ENCODE peak calls at places on chromosomes 12 and 14, in five cellular contexts. H is fibroblast of lung, T is left ventricle myocardium inferior, A is lung, L is Peyer's patch. R is an unnamed sample. For H3K4me1, the result is how much of the 10 kb centered on the place peaks cover.

GRCh38 chr12:93174048-93174447 is 203.7 kb upstream of the NUDT4 start:
- DNase-seq in H (peak), T (no peak), A (no peak), L (no peak), R (no peak)

GRCh38 chr12:26124491-26125450 is at the start of gene BHLHE41:
- DNase-seq in H (peak), T (peak), A (peak), L (peak), R (no peak)

GRCh38 chr12:661720-662486 is 1.3 kb downstream of the NINJ2 start:
- DNase-seq in H (no peak), T (peak), A (no peak), L (no peak), R (no peak)

GRCh38 chr14:80618751-80619329 is 322.7 kb downstream of the CEP128 start:
- DNase-seq in H (peak), T (no peak), A (no peak), L (no peak), R (no peak)

GRCh38 chr12:124399622-124400021 is 104.7 kb downstream of the RFLNA start:
- DNase-seq in H (no peak), T (no peak), A (no peak), L (peak), R (peak)

GRCh38 chr14:68663385-68664076 is 129.3 kb downstream of the ZFP36L1 start:
- DNase-seq in H (peak), T (no peak), A (no peak), L (no peak), R (peak)

GRCh38 chr12:71456316-71456715 is 16.7 kb downstream of the LGR5 start:
- DNase-seq in H (no peak), T (no peak), A (no peak), L (no peak), R (no peak)

GRCh38 chr12:55737581-55738112 is 5.3 kb upstream of the GDF11 start:
- DNase-seq in H (no peak), T (no peak), A (no peak), L (peak), R (no peak)

GRCh38 chr14:58331111-58331510 is 32.8 kb downstream of the ARID4A start:
- DNase-seq in H (peak), T (peak), A (peak), L (peak), R (peak)

GRCh38 chr12:124786065-124786964 is 77.3 kb downstream of the SCARB1 start:
- DNase-seq in H (peak), T (peak), A (peak), L (peak), R (no peak)

GRCh38 chr14:91327201-91327600 is 82.7 kb upstream of the GPR68 start:
- DNase-seq in H (no peak), T (no peak), A (no peak), L (no peak), R (no peak)

GRCh38 chr14:101518611-101519048 is 42.7 kb upstream of the DIO3 start:
- DNase-seq in H (no peak), T (no peak), A (no peak), L (peak), R (no peak)

GRCh38 chr14:100711493-100711892 is 15.2 kb upstream of the DLK1 start:
- DNase-seq in H (no peak), T (peak), A (no peak), L (no peak), R (no peak)

GRCh38 chr14:78399316-78399889 is 229.2 kb downstream of the NRXN3 start:
- DNase-seq in H (peak), T (no peak), A (no peak), L (no peak), R (peak)

GRCh38 chr12:22821985-22822384 is 197.0 kb downstream of the ETNK1 start:
- DNase-seq in H (no peak), T (no peak), A (no peak), L (no peak), R (no peak)

GRCh38 chr14:73457050-73457934 is 1.1 kb downstream of the NUMB start:
- DNase-seq in H (peak), T (peak), A (peak), L (peak), R (no peak)

GRCh38 chr12:52232233-52232915 is 669 bp upstream of the KRT7 start:
- DNase-seq in H (no peak), T (no peak), A (no peak), L (no peak), R (no peak)

GRCh38 chr14:61308198-61308597 is 13.2 kb upstream of the PRKCH start:
- DNase-seq in H (no peak), T (no peak), A (no peak), L (no peak), R (no peak)

GRCh38 chr12:111444314-111444705 is 38.6 kb downstream of the SH2B3 start:
- DNase-seq in H (no peak), T (no peak), A (no peak), L (peak), R (no peak)

GRCh38 chr14:101001311-101002069 is 98.0 kb upstream of the RTL1 start:
- DNase-seq in H (peak), T (no peak), A (no peak), L (no peak), R (no peak)

GRCh38 chr12:28966049-28966778 is 182.9 kb upstream of the FAR2 start:
- DNase-seq in H (peak), T (peak), A (peak), L (no peak), R (no peak)

GRCh38 chr12:109449845-109450532 is 27.1 kb downstream of the KCTD10 start:
- DNase-seq in H (no peak), T (no peak), A (no peak), L (no peak), R (no peak)

GRCh38 chr14:67575684-67576083 is 24.4 kb downstream of the PIGH start:
- DNase-seq in H (no peak), T (no peak), A (no peak), L (peak), R (no peak)

GRCh38 chr14:65117795-65118746 is 15.8 kb upstream of the MAX start:
- DNase-seq in H (no peak), T (no peak), A (no peak), L (no peak), R (no peak)

GRCh38 chr12:105769486-105769885 is 369.3 kb downstream of the NUAK1 start:
- DNase-seq in H (peak), T (no peak), A (no peak), L (no peak), R (no peak)

GRCh38 chr12:121811434-121812319 is 7.9 kb downstream of the SETD1B start:
- DNase-seq in H (peak), T (peak), A (peak), L (peak), R (peak)

GRCh38 chr14:34971801-34972200 is 11.0 kb upstream of the SRP54 start:
- DNase-seq in H (no peak), T (no peak), A (no peak), L (no peak), R (no peak)

GRCh38 chr14:66600416-66600815 is 92.5 kb downstream of the GPHN start:
- DNase-seq in H (peak), T (no peak), A (no peak), L (no peak), R (no peak)

GRCh38 chr14:63853831-63854293 is 1.1 kb downstream of the SYNE2 start:
- DNase-seq in H (peak), T (peak), A (peak), L (peak), R (peak)

GRCh38 chr14:65776193-65776592 is 363.7 kb downstream of the FUT8 start:
- DNase-seq in H (peak), T (no peak), A (no peak), L (no peak), R (no peak)

GRCh38 chr12:24839268-24839791 is 109.6 kb downstream of the BCAT1 start:
- DNase-seq in H (no peak), T (no peak), A (no peak), L (no peak), R (no peak)

GRCh38 chr12:79645235-79645630 is 45.5 kb downstream of the PAWR start:
- DNase-seq in H (no peak), T (no peak), A (no peak), L (no peak), R (no peak)

GRCh38 chr12:52207895-52208294 is 16.1 kb upstream of the KRT80 start:
- DNase-seq in H (peak), T (peak), A (no peak), L (no peak), R (no peak)

GRCh38 chr14:82438416-82438815 is 904.8 kb upstream of the SEL1L start:
- DNase-seq in H (no peak), T (no peak), A (no peak), L (no peak), R (no peak)

GRCh38 chr12:1630827-1631591 is 2.0 kb downstream of the WNT5B start:
- DNase-seq in H (peak), T (no peak), A (no peak), L (no peak), R (no peak)

GRCh38 chr12:58668831-58669230 is 251.5 kb downstream of the LRIG3 start:
- DNase-seq in H (no peak), T (no peak), A (no peak), L (no peak), R (no peak)

GRCh38 chr14:95408731-95409471 is 89.2 kb upstream of the CLMN start:
- DNase-seq in H (no peak), T (no peak), A (no peak), L (no peak), R (no peak)

DNA sequence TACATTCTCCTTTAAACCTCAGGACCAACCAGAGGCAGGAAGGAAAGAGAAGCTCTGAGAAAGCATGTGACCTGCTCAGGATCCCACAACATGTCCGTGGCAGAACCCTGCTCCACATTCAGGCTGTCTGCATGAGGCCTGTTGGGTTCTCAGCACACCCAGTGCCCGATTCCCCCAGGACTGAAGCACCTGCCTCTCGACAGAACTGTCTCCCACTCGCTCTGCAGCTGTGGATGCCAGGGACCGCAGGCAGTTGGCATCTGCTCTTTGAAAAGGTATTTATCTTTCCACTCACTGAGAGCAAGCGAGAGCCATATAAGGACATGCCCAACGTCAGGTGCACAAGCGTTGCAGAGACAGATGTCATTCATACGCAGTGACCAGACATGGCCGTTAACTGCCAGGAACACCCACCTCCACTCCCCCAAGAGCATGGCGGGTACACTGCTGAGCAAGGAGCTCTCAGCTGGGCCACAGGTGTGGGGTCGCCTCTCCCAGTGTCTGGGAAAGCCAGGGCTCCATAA is 18.9 kb downstream of the PITPNM2 start:
- DNase-seq in H (no peak), T (no peak), A (peak), L (peak), R (peak)
- H3K27ac ChIP-seq in H (no peak), T (peak), A (peak), L (peak), R (peak)

GRCh38 chr12:113135178-113136127 is at the start of gene RASAL1:
- DNase-seq in H (no peak), T (no peak), A (no peak), L (peak), R (peak)
- H3K4me1 ChIP-seq in H (under half), T (under half), A (under half), L (under half), R (under half)

GRCh38 chr12:15716566-15716965 is 72.6 kb downstream of the EPS8 start:
- DNase-seq in H (peak), T (no peak), A (no peak), L (no peak), R (no peak)

GRCh38 chr12:15712823-15713663 is 76.1 kb downstream of the EPS8 start:
- DNase-seq in H (no peak), T (peak), A (peak), L (peak), R (no peak)

GRCh38 chr12:15712160-15712559 is 77.0 kb downstream of the EPS8 start:
- DNase-seq in H (no peak), T (no peak), A (no peak), L (no peak), R (no peak)

GRCh38 chr12:15710860-15711510 is 78.2 kb downstream of the EPS8 start:
- DNase-seq in H (no peak), T (no peak), A (no peak), L (no peak), R (no peak)

DNA sequence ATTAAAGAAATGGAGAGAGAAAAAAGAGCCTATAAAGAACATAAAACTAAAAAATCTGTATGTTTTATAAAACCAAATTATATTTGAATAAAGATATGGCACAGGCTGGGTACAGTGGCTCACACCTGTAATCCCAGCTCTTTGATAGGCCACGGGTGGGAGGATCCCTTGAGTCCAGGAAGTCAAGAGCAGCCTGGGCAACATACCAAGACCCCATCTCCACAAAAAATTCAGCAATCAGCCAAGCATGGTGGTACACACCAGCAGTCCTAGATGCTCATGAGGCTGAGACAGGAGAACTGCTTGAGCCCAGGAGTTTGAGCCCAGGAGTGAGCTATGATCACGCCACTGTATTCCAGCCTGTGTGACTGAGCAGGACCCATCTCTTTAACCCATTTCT is 74.9 kb downstream of the EPS8 start:
- DNase-seq in H (no peak), T (no peak), A (no peak), L (no peak), R (no peak)
- H3K27ac ChIP-seq in H (no peak), T (no peak), A (no peak), L (peak), R (no peak)

GRCh38 chr12:9635014-9635413 is 27.3 kb upstream of the KLRB1 start:
- DNase-seq in H (no peak), T (no peak), A (no peak), L (no peak), R (no peak)
- H3K4me1 ChIP-seq in H (under half), T (under half), A (under half), L (under half), R (under half)

R was measured in CD4-positive, CD25-positive, alpha-beta regulatory T cell.